ENCODE peak calls at places on chromosomes 4 and X, in ten cellular contexts. L is stimulated activated naive CD4-positive, alpha-beta T cell treated with Interleukin-2 at 50 U/mL for 16 hours; Z is foreskin melanocyte; F is breast epithelium; A is NB4; S is Peyer's patch; H is NCI-H2029; J is activated CD8-positive, alpha-beta T cell treated with anti-CD3 and anti-CD28 coated beads for 36 hours; K is hypothalamus; P is HT-29. D is an unnamed sample.

GRCh38 chrX:261858-262390 is 19.3 kb upstream of the PLCXD1 start:
- DNase-seq in J (no peak), S (peak), A (no peak), Z (no peak), H (no peak), L (no peak), P (peak), F (no peak), K (no peak), D (no peak)

GRCh38 chrX:30992381-30992904 is 79.4 kb downstream of the FTHL17 start:
- DNase-seq in L (no peak), P (peak), J (no peak), K (no peak), H (peak), F (no peak), A (no peak), S (no peak), Z (peak), D (no peak)

GRCh38 chrX:24862343-24862742 is 153.4 kb downstream of the ARX start:
- DNase-seq in F (no peak), K (no peak), J (no peak), A (no peak), L (no peak), Z (no peak), P (no peak), H (no peak), S (no peak), D (no peak)

GRCh38 chrX:36198575-36198974 is 279.0 kb downstream of the CFAP47 start:
- DNase-seq in F (no peak), S (no peak), J (no peak), A (no peak), H (no peak), Z (no peak), K (no peak), P (no peak), L (no peak), D (no peak)

GRCh38 chr4:39987505-39987904 is 9.8 kb upstream of the PDS5A start:
- DNase-seq in Z (no peak), F (no peak), K (no peak), H (no peak), J (no peak), S (no peak), L (no peak), A (no peak), P (no peak), D (no peak)

GRCh38 chrX:108000751-108001150 is 18.6 kb upstream of the TEX13B start:
- DNase-seq in F (no peak), J (no peak), P (no peak), L (no peak), K (no peak), S (no peak), H (no peak), A (peak), Z (no peak), D (no peak)

GRCh38 chr4:105569014-105569850 is 16.8 kb downstream of the ARHGEF38 start:
- DNase-seq in S (no peak), Z (no peak), A (no peak), F (no peak), P (no peak), L (no peak), K (no peak), J (no peak), H (no peak), D (no peak)

GRCh38 chr4:72951147-72951546 is 118.4 kb downstream of the COX18 start:
- DNase-seq in K (no peak), A (no peak), Z (no peak), P (no peak), J (no peak), S (no peak), L (no peak), F (no peak), H (no peak), D (no peak)

GRCh38 chr4:3342182-3342854 is 49.5 kb downstream of the RGS12 start:
- DNase-seq in F (no peak), L (no peak), K (no peak), H (peak), Z (no peak), A (no peak), J (peak), S (no peak), P (no peak), D (no peak)

GRCh38 chr4:180587379-180587778 is 1655.8 kb upstream of the TENM3 start:
- DNase-seq in Z (no peak), S (no peak), F (no peak), H (no peak), K (no peak), P (peak), J (no peak), A (no peak), L (no peak), D (no peak)

GRCh38 chrX:1074755-1075154 is 137.7 kb downstream of the CRLF2 start:
- DNase-seq in Z (no peak), L (no peak), K (no peak), J (no peak), P (no peak), H (no peak), F (peak), A (no peak), S (no peak), D (no peak)

GRCh38 chrX:259692-260355 is 21.4 kb upstream of the PLCXD1 start:
- DNase-seq in F (no peak), A (no peak), S (peak), J (peak), H (no peak), K (no peak), L (no peak), P (no peak), Z (no peak), D (peak)

GRCh38 chr4:41746440-41747229 is 1.9 kb downstream of the PHOX2B start:
- DNase-seq in L (no peak), K (no peak), H (no peak), P (no peak), A (no peak), J (no peak), Z (no peak), F (no peak), S (no peak), D (no peak)

GRCh38 chr4:87532907-87533306 is 3.7 kb upstream of the SPARCL1 start:
- DNase-seq in J (no peak), L (no peak), A (no peak), H (no peak), P (no peak), S (no peak), Z (no peak), F (no peak), K (no peak), D (no peak)

GRCh38 chr4:6106156-6106555 is 87.9 kb upstream of the C4orf50 start:
- DNase-seq in F (no peak), A (no peak), J (no peak), H (no peak), S (no peak), Z (no peak), K (no peak), P (no peak), L (no peak), D (no peak)

GRCh38 chr4:41611881-41612871 is 74.2 kb downstream of the LIMCH1 start:
- DNase-seq in S (no peak), Z (peak), K (peak), P (peak), L (no peak), A (no peak), J (no peak), F (no peak), H (no peak), D (peak)

GRCh38 chr4:38024203-38024504 is 64.0 kb downstream of the PTTG2 start:
- DNase-seq in P (no peak), L (no peak), Z (no peak), K (no peak), H (no peak), A (no peak), J (no peak), F (no peak), S (no peak), D (no peak)

GRCh38 chrX:79290596-79290995 is 76.5 kb downstream of the ITM2A start:
- DNase-seq in A (no peak), S (no peak), H (no peak), J (no peak), F (no peak), Z (no peak), P (no peak), L (no peak), K (no peak), D (no peak)

GRCh38 chr4:173317003-173317402 is 17.2 kb downstream of the HMGB2 start:
- DNase-seq in S (no peak), P (peak), L (no peak), H (no peak), J (peak), Z (no peak), A (peak), K (no peak), F (no peak), D (no peak)

GRCh38 chr4:142243250-142243649 is 602.9 kb downstream of the INPP4B start:
- DNase-seq in A (no peak), F (no peak), J (no peak), S (no peak), P (no peak), L (no peak), Z (no peak), K (no peak), H (no peak), D (no peak)

GRCh38 chrX:72460715-72461114 is 111.9 kb downstream of the HDAC8 start:
- DNase-seq in A (no peak), J (no peak), H (no peak), F (no peak), K (no peak), S (no peak), P (no peak), Z (no peak), L (no peak), D (no peak)

GRCh38 chr4:20391224-20391623 is 139.5 kb downstream of the SLIT2 start:
- DNase-seq in K (no peak), F (no peak), L (no peak), P (no peak), S (no peak), Z (no peak), A (no peak), J (no peak), H (no peak), D (no peak)

GRCh38 chr4:931194-931959 is 739 bp downstream of the GAK start:
- DNase-seq in J (peak), S (peak), K (no peak), F (no peak), H (no peak), P (peak), Z (no peak), A (peak), L (peak), D (peak)

GRCh38 chr4:2366252-2367192 is 51.9 kb downstream of the ZFYVE28 start:
- DNase-seq in J (no peak), L (no peak), K (no peak), H (no peak), Z (no peak), F (peak), S (no peak), P (no peak), A (no peak), D (no peak)

GRCh38 chrX:123756320-123756719 is 23.5 kb upstream of the THOC2 start:
- DNase-seq in A (no peak), S (no peak), L (no peak), J (no peak), Z (no peak), F (no peak), P (no peak), H (no peak), K (no peak), D (no peak)